ENCODE peak calls at places on chromosomes 4 and X, in five cellular contexts. Q is activated CD4-positive, CD25-positive, alpha-beta regulatory T cell treated with anti-CD3 and anti-CD28 coated beads, Interleukin-2, amount 50 U/mL, for 72 hours; E is K562; L is stimulated activated CD4-positive, alpha-beta T cell treated with anti-CD3 and anti-CD28 coated beads, Interleukin-12 subunit alpha, Interleukin-12 subunit beta, amount 100 ng/mL, for 48 hours; W is NCI-H510A treated with DMSO at 0.1 percent for 48 hours. S is an unnamed sample.

GRCh38 chr4:31351695-31352094 is 631.5 kb downstream of the PCDH7 start:
- DNase-seq in Q (no peak), E (no peak), L (no peak), W (no peak), S (peak; percentile 16)

GRCh38 chr4:112651641-112652040 is 14.7 kb downstream of the LARP7 start:
- DNase-seq in Q (no peak), E (no peak), L (no peak), W (no peak), S (no peak)

GRCh38 chr4:139593091-139593564 is 37.1 kb upstream of the SETD7 start:
- DNase-seq in Q (no peak), E (no peak), L (no peak), W (no peak), S (no peak)

GRCh38 chr4:5370286-5370685 is 319.0 kb downstream of the STK32B start:
- DNase-seq in Q (no peak), E (no peak), L (no peak), W (no peak), S (no peak)

GRCh38 chr4:73450398-73451004 is 14.5 kb downstream of the AFP start:
- DNase-seq in Q (no peak), E (peak; percentile 29), L (no peak), W (peak; percentile 92), S (no peak)

GRCh38 chr4:79682801-79683217 is 274.8 kb upstream of the GK2 start:
- DNase-seq in Q (no peak), E (no peak), L (no peak), W (no peak), S (no peak)

GRCh38 chr4:2087170-2087569 is 28.0 kb downstream of the NAT8L start:
- DNase-seq in Q (no peak), E (no peak), L (no peak), W (no peak), S (no peak)

GRCh38 chrX:51336584-51336983 is 4.0 kb downstream of the NUDT10 start:
- DNase-seq in Q (no peak), E (peak; percentile 17), L (no peak), W (no peak), S (peak; percentile 0)

GRCh38 chr4:54658321-54659093 is 750 bp downstream of the KIT start:
- DNase-seq in Q (peak; percentile 36), E (peak; percentile 65), L (peak; percentile 2), W (peak; percentile 83), S (peak; percentile 85)

GRCh38 chrX:153889123-153889522 is 3.1 kb upstream of the L1CAM start:
- DNase-seq in Q (no peak), E (no peak), L (no peak), W (no peak), S (no peak)

GRCh38 chrX:112628288-112628687 is 51.5 kb downstream of the LHFPL1 start:
- DNase-seq in Q (no peak), E (no peak), L (no peak), W (no peak), S (no peak)

GRCh38 chrX:440636-441035 is 53.9 kb upstream of the PPP2R3B start:
- DNase-seq in Q (no peak), E (no peak), L (no peak), W (no peak), S (no peak)

GRCh38 chr4:26105815-26106699 is 192.0 kb downstream of the SMIM20 start:
- DNase-seq in Q (no peak), E (peak; percentile 8), L (no peak), W (no peak), S (no peak)

GRCh38 chr4:163611172-163611571 is 116.7 kb downstream of the TMA16 start:
- DNase-seq in Q (no peak), E (no peak), L (no peak), W (no peak), S (no peak)

GRCh38 chrX:46576458-46576857 is 2.9 kb downstream of the CHST7 start:
- DNase-seq in Q (no peak), E (no peak), L (no peak), W (no peak), S (no peak)

GRCh38 chrX:11558972-11559371 is 106.7 kb downstream of the ARHGAP6 start:
- DNase-seq in Q (peak; percentile 35), E (peak; percentile 61), L (peak; percentile 11), W (no peak), S (peak; percentile 70)

GRCh38 chr4:150722908-150723362 is 141.0 kb downstream of the MAB21L2 start:
- DNase-seq in Q (no peak), E (no peak), L (no peak), W (no peak), S (peak; percentile 35)

GRCh38 chrX:40092808-40093435 is 4.8 kb downstream of the BCOR start:
- DNase-seq in Q (no peak), E (no peak), L (no peak), W (no peak), S (no peak)

GRCh38 chr4:176840166-176840565 is 47.4 kb upstream of the VEGFC start:
- DNase-seq in Q (no peak), E (no peak), L (no peak), W (no peak), S (no peak)

GRCh38 chr4:137664055-137664405 is 131.7 kb upstream of the PCDH18 start:
- DNase-seq in Q (no peak), E (no peak), L (no peak), W (peak; percentile 25), S (no peak)

S was measured in erythroblast.